ENCODE peak calls at places on chromosome 22, in six cellular contexts. O is ovary, H is GM23248, P is tibial nerve, Q is substantia nigra, Y is small intestine. D is an unnamed sample.

GRCh38 chr22:21643533-21644357 is 1.6 kb downstream of the SDF2L1 start:
- DNase-seq in O (no peak), H (no peak), P (no peak), Q (no peak), Y (no peak), D (no peak)

GRCh38 chr22:17896552-17896951 is 122.3 kb upstream of the BID start:
- DNase-seq in O (no peak), H (no peak), P (no peak), Q (peak; percentile 54), Y (no peak), D (no peak)

GRCh38 chr22:37243402-37244113 is 511 bp downstream of the RAC2 start:
- DNase-seq in O (peak; percentile 3), H (no peak), P (no peak), Q (no peak), Y (no peak), D (no peak)

GRCh38 chr22:18062421-18062820 is 15.4 kb upstream of the PEX26 start:
- DNase-seq in O (no peak), H (no peak), P (no peak), Q (no peak), Y (no peak), D (no peak)

GRCh38 chr22:48104786-48105185 is 1342.3 kb downstream of the TBC1D22A start:
- DNase-seq in O (no peak), H (no peak), P (no peak), Q (no peak), Y (no peak), D (no peak)

GRCh38 chr22:16935209-16935608 is 72.8 kb downstream of the GAB4 start:
- DNase-seq in O (no peak), H (no peak), P (no peak), Q (no peak), Y (no peak), D (no peak)

GRCh38 chr22:37051629-37052385 is at the start of gene KCTD17:
- DNase-seq in O (peak; percentile 63), H (peak; percentile 94), P (peak; percentile 30), Q (peak; percentile 62), Y (peak; percentile 59), D (peak; percentile 39)

GRCh38 chr22:49517721-49518120 is 310.0 kb downstream of the BRD1 start:
- DNase-seq in O (no peak), H (no peak), P (no peak), Q (no peak), Y (no peak), D (no peak)

GRCh38 chr22:49721211-49721763 is 106.4 kb downstream of the BRD1 start:
- DNase-seq in O (no peak), H (no peak), P (no peak), Q (no peak), Y (no peak), D (no peak)

GRCh38 chr22:34645375-34645774 is 420.6 kb upstream of the ISX start:
- DNase-seq in O (no peak), H (no peak), P (no peak), Q (no peak), Y (no peak), D (no peak)

GRCh38 chr22:44363214-44363979 is 50.6 kb upstream of the SHISAL1 start:
- DNase-seq in O (peak; percentile 95), H (peak; percentile 98), P (peak; percentile 69), Q (no peak), Y (no peak), D (no peak)

GRCh38 chr22:19497245-19497644 is 17.5 kb downstream of the CDC45 start:
- DNase-seq in O (no peak), H (peak; percentile 93), P (no peak), Q (no peak), Y (no peak), D (no peak)

GRCh38 chr22:29782061-29782845 is 15.1 kb downstream of the UQCR10 start:
- DNase-seq in O (no peak), H (peak; percentile 51), P (no peak), Q (peak; percentile 21), Y (peak; percentile 86), D (no peak)

GRCh38 chr22:44489026-44489425 is 9.0 kb downstream of the RTL6 start:
- DNase-seq in O (no peak), H (no peak), P (no peak), Q (no peak), Y (no peak), D (no peak)

GRCh38 chr22:47816121-47816915 is 1053.9 kb downstream of the TBC1D22A start:
- DNase-seq in O (no peak), H (no peak), P (no peak), Q (no peak), Y (no peak), D (no peak)

GRCh38 chr22:32904044-32904443 is 102.5 kb downstream of the TIMP3 start:
- DNase-seq in O (no peak), H (peak; percentile 66), P (peak; percentile 40), Q (no peak), Y (peak; percentile 64), D (no peak)

GRCh38 chr22:30015846-30016245 is 64.4 kb upstream of the HORMAD2 start:
- DNase-seq in O (no peak), H (peak; percentile 94), P (no peak), Q (no peak), Y (no peak), D (no peak)

GRCh38 chr22:50170453-50171318 is at the start of gene PANX2:
- DNase-seq in O (peak; percentile 35), H (peak; percentile 48), P (no peak), Q (no peak), Y (no peak), D (no peak)

GRCh38 chr22:28942801-28943500 is 59.6 kb downstream of the ZNRF3 start:
- DNase-seq in O (no peak), H (no peak), P (no peak), Q (no peak), Y (no peak), D (no peak)

GRCh38 chr22:17586831-17587440 is 23.6 kb downstream of the SLC25A18 start:
- DNase-seq in O (no peak), H (no peak), P (no peak), Q (no peak), Y (no peak), D (no peak)

GRCh38 chr22:50699754-50700386 is 27.2 kb downstream of the SHANK3 start:
- DNase-seq in O (peak; percentile 5), H (no peak), P (no peak), Q (no peak), Y (no peak), D (no peak)

GRCh38 chr22:17843189-17843588 is 68.9 kb upstream of the BID start:
- DNase-seq in O (no peak), H (no peak), P (no peak), Q (no peak), Y (no peak), D (no peak)

GRCh38 chr22:44525872-44526271 is 27.8 kb upstream of the RTL6 start:
- DNase-seq in O (no peak), H (no peak), P (no peak), Q (no peak), Y (no peak), D (no peak)

GRCh38 chr22:42684462-42685195 is 35.4 kb upstream of the CYB5R3 start:
- DNase-seq in O (no peak), H (peak; percentile 56), P (peak; percentile 71), Q (no peak), Y (no peak), D (no peak)
- H3K27ac ChIP-seq in O (peak overlapping the region; percentile 36), H (no peak overlapping the region), P (peak overlapping the region; percentile 4), Q (no peak overlapping the region), Y (no peak overlapping the region), D (no peak overlapping the region)

DNA sequence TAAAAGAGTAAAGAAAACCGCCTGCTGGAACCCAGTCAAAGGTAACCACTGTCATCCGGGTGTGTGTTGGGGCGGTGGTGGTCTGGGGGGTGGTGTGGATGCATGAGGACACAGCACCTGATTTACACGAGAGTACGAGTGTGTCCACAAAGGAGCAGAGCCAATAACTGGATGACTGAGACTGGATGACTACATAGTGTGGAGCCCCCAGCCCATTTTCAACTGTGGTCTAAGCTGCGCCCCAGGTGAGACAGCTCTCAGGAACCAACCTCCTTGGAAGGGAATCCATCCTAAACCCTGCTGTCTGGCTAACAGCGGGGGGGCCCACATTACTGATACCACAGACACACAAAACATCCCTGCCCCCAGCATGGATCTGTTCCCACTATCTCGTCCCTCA is 5.6 kb downstream of the CELSR1 start:
- DNase-seq in O (no peak), H (no peak), P (no peak), Q (no peak), Y (no peak), D (no peak)
- H3K27ac ChIP-seq in O (no peak overlapping the region), H (no peak overlapping the region), P (no peak overlapping the region), Q (no peak overlapping the region), Y (no peak overlapping the region), D (no peak overlapping the region)

GRCh38 chr22:23695748-23696325 is 5.0 kb downstream of the RGL4 start:
- DNase-seq in O (no peak), H (no peak), P (no peak), Q (no peak), Y (no peak), D (no peak)
- H3K27ac ChIP-seq in O (no peak overlapping the region), H (no peak overlapping the region), P (no peak overlapping the region), Q (no peak overlapping the region), Y (peak overlapping the region; percentile 77), D (peak overlapping the region; percentile 91)

GRCh38 chr22:36049678-36049997 is 21.0 kb upstream of the RBFOX2 start:
- DNase-seq in O (no peak), H (no peak), P (no peak), Q (no peak), Y (no peak), D (no peak)
- H3K27ac ChIP-seq in O (no peak overlapping the region), H (no peak overlapping the region), P (no peak overlapping the region), Q (no peak overlapping the region), Y (no peak overlapping the region), D (no peak overlapping the region)

DNA sequence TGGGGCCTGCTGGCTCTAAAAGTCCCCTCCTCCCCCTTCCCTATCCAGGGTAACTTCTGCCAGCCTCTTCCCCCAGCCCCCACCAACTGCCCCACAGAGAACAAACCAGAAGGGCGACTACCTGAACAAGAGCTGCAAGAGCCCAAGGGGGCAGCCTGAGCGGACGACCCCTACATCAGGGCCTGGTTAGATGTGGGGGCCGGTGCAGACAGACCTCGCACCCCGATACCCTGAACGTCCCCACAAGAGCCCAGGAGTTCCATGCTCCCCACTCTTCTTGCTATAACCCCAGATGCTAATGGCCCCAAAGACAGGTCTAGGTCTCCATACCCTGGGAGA is 20.7 kb downstream of the SUN2 start:
- DNase-seq in O (peak; percentile 20), H (no peak), P (no peak), Q (no peak), Y (no peak), D (no peak)
- H3K27ac ChIP-seq in O (no peak overlapping the region), H (no peak overlapping the region), P (no peak overlapping the region), Q (peak overlapping the region; percentile 100), Y (peak overlapping the region; percentile 15), D (peak overlapping the region; percentile 43)

GRCh38 chr22:46004105-46004866 is 27.3 kb upstream of the WNT7B start:
- DNase-seq in O (no peak), H (no peak), P (no peak), Q (no peak), Y (no peak), D (no peak)
- H3K27ac ChIP-seq in O (no peak overlapping the region), H (no peak overlapping the region), P (no peak overlapping the region), Q (no peak overlapping the region), Y (no peak overlapping the region), D (no peak overlapping the region)

GRCh38 chr22:46052801-46053562 is 76.0 kb upstream of the WNT7B start:
- DNase-seq in O (peak; percentile 62), H (peak; percentile 77), P (no peak), Q (no peak), Y (peak; percentile 62), D (no peak)
- H3K27ac ChIP-seq in O (peak overlapping the region; percentile 95), H (peak overlapping the region; percentile 99), P (peak overlapping the region; percentile 95), Q (peak overlapping the region; percentile 100), Y (peak overlapping the region; percentile 39), D (peak overlapping the region; percentile 85)